ENCODE peak calls at places on chromosomes 7 and 10, in nine cellular contexts. M, H, B, S, X, A, R, G and E are unnamed samples.

GRCh38 chr10:99676435-99676834 is 17.1 kb downstream of the ENTPD7 start:
- DNase-seq in A (no peak), M (no peak), X (no peak), R (no peak), G (no peak), S (no peak), B (peak), H (peak), E (peak)

GRCh38 chr7:3437467-3437866 is 136.4 kb downstream of the SDK1 start:
- DNase-seq in X (no peak), H (no peak), R (no peak), G (no peak), S (no peak), A (no peak), B (no peak), M (peak), E (no peak)

GRCh38 chr7:111789880-111790279 is 227.6 kb upstream of the IMMP2L start:
- DNase-seq in M (no peak), X (no peak), A (no peak), R (no peak), B (no peak), H (peak), G (no peak), S (no peak), E (no peak)

GRCh38 chr7:50411333-50412028 is 38.7 kb downstream of the FIGNL1 start:
- DNase-seq in H (no peak), G (no peak), B (no peak), S (no peak), X (no peak), R (no peak), M (no peak), A (no peak), E (no peak)

GRCh38 chr7:146772581-146772980 is 656.0 kb downstream of the CNTNAP2 start:
- DNase-seq in G (no peak), A (no peak), H (no peak), B (no peak), R (no peak), S (no peak), M (no peak), X (peak), E (no peak)

GRCh38 chr7:90111-91063 is 102.0 kb upstream of the FAM20C start:
- DNase-seq in G (no peak), S (no peak), A (no peak), B (peak), H (peak), R (no peak), X (no peak), M (peak), E (no peak)

GRCh38 chr10:70694410-70695179 is 22.3 kb downstream of the ADAMTS14 start:
- DNase-seq in X (no peak), R (no peak), H (peak), S (no peak), M (no peak), B (peak), G (no peak), A (no peak), E (no peak)

GRCh38 chr7:115782716-115783460 is 247.7 kb downstream of the TFEC start:
- DNase-seq in M (no peak), R (no peak), B (no peak), H (no peak), S (peak), A (no peak), X (no peak), G (no peak), E (peak)

GRCh38 chr10:37734971-37735370 is 122.4 kb downstream of the ZNF248 start:
- DNase-seq in B (peak), R (no peak), G (no peak), X (no peak), M (peak), H (no peak), S (no peak), A (no peak), E (no peak)